ENCODE peak calls at places on chromosomes 12 and 14, in nine cellular contexts. J is mesenchymal stem cell; D is NCI-H1694; V is kidney glomerular epithelial cell; E is mammary epithelial cell; R is endothelial cell; G is amniotic stem cell; A is CD4-positive, alpha-beta T cell; B is activated gamma-delta T cell. Z is an unnamed sample.

GRCh38 chr14:92105845-92106094 is 612 bp downstream of the ATXN3 start:
- DNase-seq in E (no peak), B (no peak), G (peak; percentile 23), V (no peak), D (no peak), A (peak; percentile 9), R (no peak), J (no peak), Z (peak; percentile 71)

GRCh38 chr12:29807125-29807524 is 23.4 kb upstream of the TMTC1 start:
- DNase-seq in J (peak; percentile 53), G (no peak), E (peak; percentile 68), V (no peak), B (no peak), A (no peak), D (no peak), R (no peak), Z (no peak)

GRCh38 chr12:52186135-52186840 is 5.5 kb downstream of the KRT80 start:
- DNase-seq in J (peak; percentile 86), B (no peak), V (peak; percentile 74), A (no peak), D (no peak), E (peak; percentile 74), G (peak; percentile 61), R (no peak), Z (no peak)

GRCh38 chr12:21666722-21667121 is 9.1 kb upstream of the LDHB start:
- DNase-seq in J (peak; percentile 26), V (peak; percentile 82), B (no peak), E (no peak), D (no peak), A (no peak), R (no peak), G (no peak), Z (no peak)

GRCh38 chr12:118534003-118534402 is 157.6 kb downstream of the SUDS3 start:
- DNase-seq in V (no peak), D (no peak), R (no peak), E (no peak), B (no peak), A (no peak), G (no peak), J (no peak), Z (no peak)

GRCh38 chr12:114479831-114480230 is 73.9 kb upstream of the TBX5 start:
- DNase-seq in A (no peak), B (no peak), D (no peak), G (no peak), E (no peak), V (no peak), J (no peak), R (no peak), Z (no peak)

GRCh38 chr12:132286912-132287311 is 42.5 kb downstream of the GALNT9 start:
- DNase-seq in G (no peak), E (peak; percentile 48), V (no peak), J (no peak), A (no peak), D (no peak), R (no peak), B (no peak), Z (peak; percentile 16)

GRCh38 chr14:31069343-31069742 is 43.2 kb upstream of the STRN3 start:
- DNase-seq in A (no peak), E (no peak), J (no peak), B (no peak), R (no peak), V (no peak), G (no peak), D (no peak), Z (no peak)

GRCh38 chr12:131493068-131493826 is 217.6 kb upstream of the SFSWAP start:
- DNase-seq in A (no peak), R (no peak), D (no peak), V (no peak), B (no peak), E (no peak), J (no peak), G (no peak), Z (no peak)

GRCh38 chr12:75708829-75709228 is 197.4 kb upstream of the KRR1 start:
- DNase-seq in R (no peak), V (no peak), J (no peak), D (no peak), B (no peak), A (no peak), G (no peak), E (no peak), Z (no peak)

GRCh38 chr14:23883684-23884540 is 69.7 kb upstream of the DHRS4 start:
- DNase-seq in D (no peak), J (no peak), V (no peak), G (no peak), R (no peak), E (no peak), A (no peak), B (no peak), Z (no peak)

GRCh38 chr14:58272589-58273372 is 25.6 kb upstream of the ARID4A start:
- DNase-seq in D (no peak), B (no peak), E (no peak), A (no peak), R (no peak), V (peak; percentile 41), J (peak; percentile 42), G (no peak), Z (no peak)

GRCh38 chr12:49121047-49121696 is 10.0 kb downstream of the TUBA1B start:
- DNase-seq in E (peak; percentile 41), G (peak; percentile 19), B (no peak), R (peak; percentile 37), D (no peak), J (peak; percentile 73), V (peak; percentile 57), A (no peak), Z (no peak)

GRCh38 chr12:51992246-51992645 is 14.5 kb upstream of the TAMALIN start:
- DNase-seq in A (no peak), R (no peak), G (no peak), B (no peak), D (no peak), V (no peak), J (no peak), E (no peak), Z (no peak)

GRCh38 chr12:112112423-112113132 is 4.0 kb upstream of the NAA25 start:
- DNase-seq in D (no peak), B (no peak), J (no peak), A (no peak), G (no peak), R (no peak), E (peak; percentile 94), V (no peak), Z (no peak)

GRCh38 chr12:49750027-49750977 is 8.9 kb downstream of the TMBIM6 start:
- DNase-seq in V (no peak), G (no peak), E (peak; percentile 90), B (no peak), J (peak; percentile 85), A (peak; percentile 9), R (no peak), D (no peak), Z (no peak)

GRCh38 chr12:108305520-108305919 is 33.6 kb downstream of the CMKLR1 start:
- DNase-seq in B (no peak), J (peak; percentile 33), A (no peak), V (peak; percentile 17), R (peak; percentile 13), E (peak; percentile 73), D (no peak), G (peak; percentile 86), Z (peak; percentile 95)

GRCh38 chr14:92513204-92513965 is at the start of gene RIN3:
- DNase-seq in G (peak; percentile 51), V (peak; percentile 37), J (peak; percentile 82), A (no peak), D (no peak), B (peak; percentile 48), R (peak; percentile 72), E (peak; percentile 46), Z (peak; percentile 69)

GRCh38 chr14:61355892-61356325 is 34.5 kb downstream of the PRKCH start:
- DNase-seq in D (no peak), E (peak; percentile 94), V (peak; percentile 18), J (no peak), R (peak; percentile 60), A (peak; percentile 42), B (no peak), G (no peak), Z (peak; percentile 75)

GRCh38 chr12:19744760-19745218 is 305.5 kb downstream of the AEBP2 start:
- DNase-seq in R (no peak), D (no peak), A (no peak), G (no peak), V (no peak), J (peak; percentile 87), E (no peak), B (no peak), Z (no peak)

GRCh38 chr14:68676511-68676943 is 116.3 kb downstream of the ZFP36L1 start:
- DNase-seq in B (no peak), R (no peak), J (no peak), D (no peak), E (peak; percentile 98), G (no peak), A (no peak), V (no peak), Z (no peak)

GRCh38 chr14:37610945-37611523 is 15.6 kb downstream of the TTC6 start:
- DNase-seq in E (no peak), A (no peak), G (no peak), R (no peak), V (no peak), D (no peak), J (no peak), B (no peak), Z (no peak)